ENCODE peak calls at places on chromosomes 12 and 14, in six cellular contexts. G, F, I, M, Q and A are unnamed samples.

GRCh38 chr14:31543969-31544799 is 17.0 kb upstream of the NUBPL start:
- DNase-seq in G (no peak), F (peak; percentile 26), I (no peak), M (peak; percentile 6), Q (no peak), A (no peak)

GRCh38 chr12:49345048-49345839 is 1.4 kb upstream of the DNAJC22 start:
- DNase-seq in G (no peak), F (no peak), I (no peak), M (peak; percentile 53), Q (no peak), A (peak; percentile 46)

GRCh38 chr14:53003776-53004175 is 52.9 kb upstream of the FERMT2 start:
- DNase-seq in G (no peak), F (no peak), I (no peak), M (no peak), Q (no peak), A (no peak)

GRCh38 chr14:65226824-65227604 is 124.7 kb upstream of the MAX start:
- DNase-seq in G (no peak), F (peak; percentile 49), I (no peak), M (peak; percentile 93), Q (no peak), A (peak; percentile 57)

GRCh38 chr12:15603461-15604085 is 185.6 kb downstream of the EPS8 start:
- DNase-seq in G (no peak), F (peak; percentile 44), I (no peak), M (no peak), Q (no peak), A (peak; percentile 41)

GRCh38 chr14:100654814-100655795 is 67.9 kb upstream of the BEGAIN start:
- DNase-seq in G (no peak), F (no peak), I (no peak), M (peak; percentile 59), Q (no peak), A (no peak)

GRCh38 chr14:77791225-77791600 is 8.7 kb upstream of the ADCK1 start:
- DNase-seq in G (no peak), F (no peak), I (no peak), M (peak; percentile 11), Q (no peak), A (no peak)

GRCh38 chr14:101169267-101169666 is 265.7 kb upstream of the RTL1 start:
- DNase-seq in G (no peak), F (no peak), I (no peak), M (no peak), Q (no peak), A (no peak)

GRCh38 chr12:62123721-62124203 is 136.4 kb upstream of the USP15 start:
- DNase-seq in G (peak; percentile 51), F (peak; percentile 63), I (no peak), M (peak; percentile 51), Q (no peak), A (peak; percentile 54)

GRCh38 chr12:73465106-73465505 is 1072.5 kb upstream of the ATXN7L3B start:
- DNase-seq in G (peak; percentile 52), F (no peak), I (no peak), M (no peak), Q (no peak), A (no peak)

GRCh38 chr14:93981874-93982683 is 5.7 kb upstream of the ASB2 start:
- DNase-seq in G (no peak), F (no peak), I (no peak), M (no peak), Q (peak; percentile 62), A (no peak)

GRCh38 chr14:95356245-95356850 is 36.6 kb upstream of the CLMN start:
- DNase-seq in G (no peak), F (no peak), I (no peak), M (no peak), Q (no peak), A (no peak)

GRCh38 chr12:76866726-76867125 is 12.1 kb downstream of the CSRP2 start:
- DNase-seq in G (no peak), F (peak; percentile 41), I (no peak), M (no peak), Q (no peak), A (peak; percentile 19)

GRCh38 chr12:26150737-26151450 is 26.1 kb upstream of the BHLHE41 start:
- DNase-seq in G (no peak), F (peak; percentile 80), I (no peak), M (no peak), Q (no peak), A (no peak)

GRCh38 chr12:99957866-99958466 is 26.8 kb downstream of the ANKS1B start:
- DNase-seq in G (no peak), F (no peak), I (no peak), M (no peak), Q (no peak), A (no peak)

GRCh38 chr12:77120695-77121094 is 55.3 kb upstream of the E2F7 start:
- DNase-seq in G (no peak), F (peak; percentile 80), I (no peak), M (no peak), Q (no peak), A (no peak)

GRCh38 chr12:130286741-130287140 is 50.9 kb upstream of the PIWIL1 start:
- DNase-seq in G (no peak), F (no peak), I (no peak), M (no peak), Q (no peak), A (no peak)

GRCh38 chr12:69070319-69071090 is 137.5 kb upstream of the CPM start:
- DNase-seq in G (peak; percentile 61), F (peak; percentile 79), I (no peak), M (peak; percentile 74), Q (no peak), A (peak; percentile 45)

GRCh38 chr12:130375888-130376287 is 38.2 kb downstream of the PIWIL1 start:
- DNase-seq in G (no peak), F (no peak), I (no peak), M (no peak), Q (no peak), A (no peak)

GRCh38 chr14:96126783-96127271 is 77.8 kb upstream of the BDKRB2 start:
- DNase-seq in G (no peak), F (peak; percentile 47), I (no peak), M (no peak), Q (no peak), A (no peak)

GRCh38 chr12:109739747-109740693 is 26.4 kb downstream of the FAM222A start:
- DNase-seq in G (peak; percentile 32), F (no peak), I (no peak), M (peak; percentile 34), Q (peak; percentile 39), A (peak; percentile 21)

DNA sequence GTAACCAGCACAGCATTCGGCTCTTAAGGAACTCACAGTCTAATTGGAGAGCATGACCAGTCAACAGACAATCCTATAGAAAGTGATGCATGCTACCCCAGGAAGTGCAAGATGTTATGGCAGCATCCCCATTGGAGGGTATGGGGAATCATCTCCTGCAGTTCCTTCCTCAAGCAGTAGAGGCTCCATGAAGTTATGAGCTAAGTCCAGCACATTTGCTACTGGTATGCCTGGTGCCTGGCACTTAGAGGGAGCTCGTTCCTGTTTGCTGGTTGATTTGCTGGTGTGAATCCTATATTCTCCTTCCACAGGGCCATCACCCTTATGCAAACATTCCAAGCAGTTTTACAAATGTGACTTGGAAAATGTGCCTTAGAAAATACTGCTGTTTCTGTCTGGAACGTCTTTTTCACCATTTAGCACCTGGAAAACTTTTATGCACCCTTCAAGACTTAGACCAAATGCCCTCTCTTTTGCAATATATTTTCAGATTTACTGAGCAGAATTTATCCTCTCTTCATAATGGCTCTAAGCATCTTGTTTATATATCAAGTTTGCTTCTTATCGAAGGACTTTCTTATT is 136.1 kb upstream of the WSCD2 start:
- DNase-seq in G (peak; percentile 52), F (peak; percentile 1), I (no peak), M (peak; percentile 66), Q (no peak), A (peak; percentile 49)
- H3K27me3 ChIP-seq in G (peaks cover 8% of the 10 kb centered on the region), F (no peaks in the 10 kb centered on the region), I (no peaks in the 10 kb centered on the region), M (no peaks in the 10 kb centered on the region), Q (peaks cover 4% of the 10 kb centered on the region), A (no peaks in the 10 kb centered on the region)

GRCh38 chr14:89542768-89543419 is 125.9 kb upstream of the FOXN3 start:
- DNase-seq in G (no peak), F (no peak), I (no peak), M (no peak), Q (no peak), A (no peak)

GRCh38 chr14:89540830-89541470 is 123.9 kb upstream of the FOXN3 start:
- DNase-seq in G (no peak), F (peak; percentile 81), I (no peak), M (no peak), Q (no peak), A (no peak)

GRCh38 chr14:89544636-89545301 is 127.7 kb upstream of the FOXN3 start:
- DNase-seq in G (no peak), F (no peak), I (no peak), M (no peak), Q (no peak), A (no peak)

GRCh38 chr14:89540009-89540829 is 123.2 kb upstream of the FOXN3 start:
- DNase-seq in G (no peak), F (peak; percentile 23), I (no peak), M (peak; percentile 29), Q (no peak), A (no peak)

DNA sequence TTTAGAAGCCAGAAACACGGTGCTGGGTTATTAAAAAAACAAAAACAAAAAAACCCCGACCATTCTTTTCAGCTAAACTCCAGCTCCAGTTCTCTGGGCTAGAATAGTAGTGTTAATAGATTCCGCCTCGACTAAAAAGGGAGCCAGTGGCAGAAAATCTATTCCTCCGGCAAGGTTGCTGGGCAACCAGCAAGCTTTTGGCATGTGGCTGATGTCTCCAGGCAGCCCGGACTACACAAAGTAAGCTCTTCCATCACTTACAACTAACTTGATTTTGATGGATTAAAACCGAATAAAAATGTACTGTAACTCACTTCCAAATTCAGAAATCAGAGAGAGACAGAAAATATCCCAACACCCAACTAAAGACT is 126.4 kb upstream of the FOXN3 start:
- DNase-seq in G (no peak), F (peak; percentile 19), I (no peak), M (no peak), Q (no peak), A (no peak)
- H3K4me3 ChIP-seq in G (no peak overlapping the region), F (no peak overlapping the region), I (no peak overlapping the region), M (no peak overlapping the region), Q (no peak overlapping the region), A (no peak overlapping the region)

DNA sequence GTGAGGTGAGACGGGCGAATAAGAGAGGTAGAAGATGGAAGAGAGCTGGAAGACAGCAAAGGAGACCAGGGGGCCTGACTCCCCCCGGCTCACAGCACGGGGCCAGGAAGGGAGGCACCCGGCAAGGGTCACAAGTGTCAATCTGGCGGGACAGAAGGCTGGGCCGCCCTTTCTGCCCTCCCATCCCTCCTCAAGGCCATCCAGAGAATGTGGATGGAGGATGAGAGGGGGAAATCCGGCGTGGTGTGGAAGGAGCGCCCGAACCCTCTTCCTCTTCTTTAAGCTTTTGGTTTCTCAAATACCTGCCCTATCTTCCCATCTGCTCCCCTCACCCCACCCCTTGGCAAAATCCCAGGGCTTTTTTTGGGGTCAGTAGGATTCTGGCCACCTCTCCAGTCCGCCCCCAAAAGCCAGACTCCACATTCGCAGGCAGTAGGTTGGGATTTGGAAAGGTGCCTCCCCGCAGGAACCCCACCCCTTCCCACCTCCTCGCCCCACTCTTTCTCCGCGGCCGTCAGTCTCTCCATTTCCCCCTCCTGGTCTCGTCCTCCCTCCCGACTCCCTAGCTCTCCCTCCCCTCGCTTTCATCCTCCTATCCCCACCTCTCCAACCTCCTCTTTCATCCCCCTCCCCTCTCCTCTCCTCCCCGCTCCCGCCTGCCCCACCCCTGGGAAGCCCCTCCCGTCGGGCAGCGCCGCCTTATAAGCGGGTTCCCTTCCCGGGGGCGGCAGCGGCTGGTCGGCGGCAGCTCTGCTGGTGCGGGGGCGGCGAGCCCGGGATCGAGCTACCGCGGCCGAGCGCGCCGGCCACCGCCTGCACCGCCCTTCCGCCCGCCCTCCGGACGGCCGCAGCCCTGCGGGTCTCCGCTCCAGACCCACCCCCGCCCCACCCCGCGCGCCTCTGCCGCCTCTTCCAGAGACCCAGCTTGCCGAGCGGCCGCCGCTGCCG is at the start of gene PTMS:
- DNase-seq in G (peak; percentile 94), F (peak; percentile 92), I (peak; percentile 54), M (peak; percentile 90), Q (peak; percentile 86), A (peak; percentile 94)
- H3K4me1 ChIP-seq in G (peaks cover 23% of the 10 kb centered on the region), F (peaks cover 18% of the 10 kb centered on the region), I (peaks cover 21% of the 10 kb centered on the region), M (peaks cover 44% of the 10 kb centered on the region), Q (peaks cover 26% of the 10 kb centered on the region), A (peaks cover 39% of the 10 kb centered on the region)

GRCh38 chr12:114414866-114415524 is 9.1 kb upstream of the TBX5 start:
- DNase-seq in G (no peak), F (peak; percentile 39), I (no peak), M (no peak), Q (no peak), A (no peak)
- H3K27me3 ChIP-seq in G (peaks cover 90% of the 10 kb centered on the region), F (no peaks in the 10 kb centered on the region), I (peaks cover 6% of the 10 kb centered on the region), M (no peaks in the 10 kb centered on the region), Q (peaks cover 69% of the 10 kb centered on the region), A (no peaks in the 10 kb centered on the region)